ENCODE peak calls at places on chromosomes 6 and 20, in six cellular contexts. A is HepG2, T is A549, O is endothelial cell of umbilical vein, U is GM12878, N is K562. V is an unnamed sample.

GRCh38 chr6:14276667-14277404 is 159.3 kb downstream of the CD83 start:
- DNase-seq in A (no peak), T (no peak), O (no peak), U (peak; percentile 54), N (no peak), V (peak; percentile 47)

GRCh38 chr6:87391334-87391733 is 16.4 kb upstream of the CFAP206 start:
- DNase-seq in A (peak; percentile 52), T (peak; percentile 20), O (peak; percentile 36), U (no peak), N (peak; percentile 56), V (peak; percentile 68)

GRCh38 chr6:150269857-150270223 is 99.0 kb upstream of the IYD start:
- DNase-seq in A (peak; percentile 38), T (peak; percentile 62), O (no peak), U (no peak), N (peak; percentile 80), V (no peak)

GRCh38 chr20:19170148-19170547 is 42.3 kb upstream of the SLC24A3 start:
- DNase-seq in A (no peak), T (no peak), O (no peak), U (no peak), N (no peak), V (no peak)

GRCh38 chr6:79947191-79948173 is at the start of gene ELOVL4:
- DNase-seq in A (no peak), T (peak; percentile 57), O (peak; percentile 62), U (no peak), N (no peak), V (peak; percentile 23)

GRCh38 chr6:150336299-150336698 is 32.5 kb upstream of the IYD start:
- DNase-seq in A (no peak), T (no peak), O (peak; percentile 63), U (peak; percentile 53), N (no peak), V (no peak)

GRCh38 chr6:131250121-131250520 is 114.9 kb downstream of the AKAP7 start:
- DNase-seq in A (no peak), T (no peak), O (peak; percentile 57), U (peak; percentile 1), N (no peak), V (peak; percentile 77)

GRCh38 chr6:119742188-119742803 is 392.7 kb upstream of the MAN1A1 start:
- DNase-seq in A (peak; percentile 54), T (peak; percentile 28), O (peak; percentile 42), U (no peak), N (peak; percentile 54), V (peak; percentile 69)

GRCh38 chr6:98747246-98747645 is 87.1 kb upstream of the POU3F2 start:
- DNase-seq in A (no peak), T (no peak), O (no peak), U (no peak), N (no peak), V (no peak)

GRCh38 chr20:59606566-59606965 is 2.2 kb downstream of the PHACTR3 start:
- DNase-seq in A (no peak), T (no peak), O (no peak), U (no peak), N (no peak), V (no peak)

GRCh38 chr20:48448601-48449384 is 379.0 kb downstream of the PREX1 start:
- DNase-seq in A (no peak), T (no peak), O (no peak), U (no peak), N (no peak), V (no peak)

GRCh38 chr6:39451831-39452230 is 129.3 kb upstream of the KCNK16 start:
- DNase-seq in A (no peak), T (peak; percentile 1), O (no peak), U (no peak), N (peak; percentile 32), V (peak; percentile 23)

GRCh38 chr6:5994999-5995698 is 11.6 kb downstream of the NRN1 start:
- DNase-seq in A (no peak), T (no peak), O (no peak), U (no peak), N (no peak), V (no peak)

GRCh38 chr6:18613511-18613910 is 226.4 kb downstream of the RNF144B start:
- DNase-seq in A (no peak), T (no peak), O (no peak), U (no peak), N (no peak), V (no peak)

GRCh38 chr6:41469156-41469950 is 76.8 kb upstream of the FOXP4 start:
- DNase-seq in A (no peak), T (no peak), O (no peak), U (no peak), N (no peak), V (no peak)

GRCh38 chr6:153618371-153619328 is 420.4 kb upstream of the OPRM1 start:
- DNase-seq in A (no peak), T (no peak), O (no peak), U (no peak), N (no peak), V (no peak)

GRCh38 chr6:13373488-13373886 is 45.1 kb upstream of the TBC1D7 start:
- DNase-seq in A (no peak), T (no peak), O (peak; percentile 67), U (no peak), N (no peak), V (no peak)

GRCh38 chr20:44621325-44621724 is 30.2 kb downstream of the ADA start:
- DNase-seq in A (no peak), T (no peak), O (no peak), U (no peak), N (no peak), V (no peak)

GRCh38 chr6:1607557-1608221 is 2.0 kb upstream of the FOXC1 start:
- DNase-seq in A (peak; percentile 52), T (no peak), O (peak; percentile 11), U (no peak), N (no peak), V (peak; percentile 67)

GRCh38 chr20:12875510-12875909 is 133.3 kb upstream of the SPTLC3 start:
- DNase-seq in A (peak; percentile 35), T (no peak), O (no peak), U (no peak), N (no peak), V (peak; percentile 4)
- TF ChIP-seq MAX in A (no peak), T (no peak), O (no peak), U (no peak), N (no peak), V (no peak)

GRCh38 chr6:139587469-139587868 is 213.0 kb upstream of the CITED2 start:
- DNase-seq in A (peak; percentile 76), T (peak; percentile 30), O (peak; percentile 52), U (no peak), N (no peak), V (no peak)
- TF ChIP-seq MYC in A (no peak), T (no peak), O (no peak), U (no peak), N (no peak), V (no peak)

DNA sequence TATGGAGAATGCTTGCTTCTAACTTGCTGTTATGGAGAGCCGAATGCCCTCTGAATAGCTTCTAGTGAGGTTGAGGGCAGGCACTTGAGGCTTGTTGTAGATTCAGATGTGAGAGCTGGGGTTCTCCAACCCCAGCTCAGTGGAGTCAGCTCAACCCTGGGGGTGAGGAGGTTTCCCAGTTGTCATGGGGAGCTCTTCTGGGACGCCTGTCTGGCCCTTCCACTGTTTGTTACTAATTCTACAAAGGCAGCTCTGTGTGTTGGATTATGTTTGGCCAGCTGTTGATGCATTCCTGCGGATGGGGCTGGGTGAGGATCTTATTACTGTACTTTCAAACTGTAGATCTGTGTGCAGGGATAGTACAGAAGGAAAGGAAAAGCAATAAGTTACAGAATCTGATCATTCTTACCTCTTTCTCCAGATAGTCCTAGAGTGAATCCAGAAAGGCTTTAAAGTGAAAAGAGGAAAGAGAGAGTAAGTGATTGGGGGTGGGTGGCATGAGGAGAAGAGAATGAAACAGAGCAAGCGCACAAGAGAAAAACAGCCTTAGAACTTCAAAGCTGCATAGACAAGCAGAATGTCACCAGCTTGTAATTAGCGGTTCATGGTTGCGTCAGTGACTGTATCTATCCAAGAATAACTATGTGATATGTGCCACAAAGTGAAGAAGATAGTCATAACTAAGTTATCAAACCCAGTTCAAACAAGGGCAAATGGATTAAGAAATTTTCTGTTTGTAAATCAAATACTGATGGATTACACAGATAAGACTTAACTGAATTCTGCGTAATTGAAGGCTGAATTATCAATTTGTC is 148.6 kb downstream of the PRL start:
- DNase-seq in A (peak; percentile 78), T (peak; percentile 27), O (peak; percentile 84), U (no peak), N (no peak), V (no peak)
- TF ChIP-seq MAX in A (no peak), T (no peak), O (no peak), U (no peak), N (no peak), V (no peak)

GRCh38 chr6:100592929-100593328 is 128.2 kb upstream of the SIM1 start:
- DNase-seq in A (no peak), T (no peak), O (no peak), U (no peak), N (no peak), V (peak; percentile 5)
- TF ChIP-seq MYC in A (no peak), T (no peak), O (no peak), U (no peak), N (no peak), V (no peak)

GRCh38 chr6:118665011-118665410 is 13.6 kb upstream of the CEP85L start:
- DNase-seq in A (no peak), T (no peak), O (no peak), U (no peak), N (no peak), V (no peak)

GRCh38 chr6:118667988-118668387 is 16.6 kb upstream of the CEP85L start:
- DNase-seq in A (no peak), T (no peak), O (no peak), U (no peak), N (no peak), V (no peak)

GRCh38 chr6:118668761-118669411 is 17.5 kb upstream of the CEP85L start:
- DNase-seq in A (no peak), T (no peak), O (peak; percentile 70), U (no peak), N (peak; percentile 20), V (no peak)

GRCh38 chr6:118660218-118660569 is 8.8 kb upstream of the CEP85L start:
- DNase-seq in A (no peak), T (no peak), O (peak; percentile 48), U (no peak), N (peak; percentile 72), V (peak; percentile 27)

DNA sequence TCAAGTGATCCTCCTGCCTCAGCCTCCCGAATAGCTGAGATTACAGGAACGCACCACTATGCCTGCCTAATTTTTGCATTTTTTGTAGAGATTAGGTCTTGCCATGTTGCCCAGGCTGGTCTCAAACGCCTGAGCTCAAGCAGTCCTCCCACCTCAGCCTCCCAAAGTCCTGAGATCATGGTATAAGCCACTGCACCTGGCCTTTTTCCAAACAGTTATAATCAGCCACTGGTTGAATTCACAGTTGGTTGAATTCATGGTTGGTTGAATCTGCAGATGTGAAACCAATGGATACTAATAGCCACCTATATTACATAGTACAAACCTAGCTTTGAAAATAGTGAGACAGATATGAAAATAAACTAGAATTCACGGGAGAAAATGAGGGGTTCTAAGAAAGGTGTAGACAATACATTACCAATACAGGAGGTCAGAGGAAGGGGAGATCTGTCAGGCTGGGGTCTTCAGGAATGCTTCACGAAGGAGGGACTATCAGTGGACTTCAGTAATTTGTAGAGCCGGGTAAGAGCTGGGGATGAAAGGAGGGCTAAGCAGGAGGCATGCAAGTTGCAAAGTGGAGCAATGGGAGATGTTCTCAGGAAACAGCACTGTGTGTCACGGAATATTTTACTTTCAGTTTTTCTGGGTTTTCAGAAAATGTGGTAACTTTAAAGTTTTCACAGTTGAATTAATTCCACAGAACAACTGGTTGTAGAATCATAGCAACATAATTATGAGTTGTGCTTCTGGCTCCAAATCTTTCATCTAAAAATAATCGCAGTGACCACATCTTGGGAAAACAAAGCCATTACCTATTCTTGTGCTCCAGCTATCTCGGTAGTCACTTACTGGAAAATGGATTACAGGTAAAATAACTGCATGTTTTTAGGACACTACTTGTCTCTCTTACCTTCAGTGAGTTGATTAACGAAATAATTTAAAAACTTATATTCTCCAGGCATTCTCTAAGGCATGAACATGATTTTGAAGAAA is 12.9 kb upstream of the CEP85L start:
- DNase-seq in A (no peak), T (no peak), O (no peak), U (no peak), N (no peak), V (no peak)
- TF ChIP-seq MAX in A (no peak), T (no peak), O (no peak), U (no peak), N (no peak), V (no peak)